ENCODE peak calls at places on chromosomes 4 and X, in six cellular contexts. H is mesendoderm, M is mesenchymal stem cell, R is H1, C is IMR-90, W is trophoblast cell. U is an unnamed sample.

GRCh38 chr4:118964891-118965411 is 76.3 kb downstream of the SYNPO2 start:
- DNase-seq in W (no peak), C (peak; percentile 70), R (no peak), M (peak; percentile 57), H (no peak), U (no peak)

GRCh38 chrX:24173115-24173847 is 23.8 kb downstream of the ZFX start:
- DNase-seq in M (peak; percentile 54), W (no peak), R (no peak), C (no peak), H (no peak), U (no peak)

GRCh38 chr4:119030536-119030890 is 105.1 kb upstream of the MYOZ2 start:
- DNase-seq in M (no peak), R (no peak), C (no peak), H (no peak), W (no peak), U (no peak)

GRCh38 chr4:176002007-176002623 is 63.5 kb upstream of the WDR17 start:
- DNase-seq in M (peak; percentile 37), H (peak; percentile 75), C (no peak), W (peak; percentile 14), R (peak; percentile 78), U (peak; percentile 43)

GRCh38 chr4:86586160-86586572 is 7.9 kb upstream of the PTPN13 start:
- DNase-seq in R (no peak), M (no peak), H (peak; percentile 72), C (no peak), W (peak; percentile 21), U (no peak)

GRCh38 chr4:22336822-22337221 is 179.0 kb downstream of the ADGRA3 start:
- DNase-seq in H (no peak), W (no peak), M (no peak), R (no peak), C (no peak), U (no peak)

GRCh38 chrX:46876901-46877300 is 35.3 kb upstream of the JADE3 start:
- DNase-seq in C (no peak), M (no peak), H (no peak), W (no peak), R (no peak), U (no peak)

GRCh38 chr4:165508372-165509120 is 129.7 kb downstream of the CPE start:
- DNase-seq in H (no peak), C (no peak), M (no peak), R (no peak), W (peak; percentile 79), U (no peak)

GRCh38 chr4:119834901-119835300 is 206.3 kb upstream of the PDE5A start:
- DNase-seq in M (peak; percentile 24), C (no peak), R (no peak), H (no peak), W (no peak), U (no peak)

GRCh38 chr4:5722328-5722727 is 11.3 kb downstream of the EVC start:
- DNase-seq in M (peak; percentile 49), H (no peak), R (no peak), C (peak; percentile 70), W (no peak), U (no peak)

GRCh38 chr4:1193206-1194027 is 21.0 kb upstream of the SPON2 start:
- DNase-seq in W (no peak), M (no peak), H (no peak), C (no peak), R (no peak), U (no peak)

GRCh38 chr4:151169223-151169622 is 69.8 kb downstream of the RPS3A start:
- DNase-seq in R (no peak), M (peak; percentile 97), C (peak; percentile 99), W (no peak), H (peak; percentile 20), U (peak; percentile 14)

GRCh38 chr4:174058846-174059245 is 224.6 kb downstream of the FBXO8 start:
- DNase-seq in C (no peak), H (no peak), W (no peak), M (peak; percentile 76), R (no peak), U (no peak)

GRCh38 chrX:10175317-10175871 is 18.6 kb downstream of the CLCN4 start:
- DNase-seq in W (peak; percentile 29), C (peak; percentile 77), M (peak; percentile 88), R (no peak), H (no peak), U (no peak)

GRCh38 chr4:151671541-151672059 is 89.2 kb downstream of the GATB start:
- DNase-seq in R (no peak), W (no peak), H (peak; percentile 86), M (peak; percentile 62), C (no peak), U (no peak)

GRCh38 chr4:145843148-145843547 is 95.5 kb downstream of the ZNF827 start:
- DNase-seq in C (peak; percentile 83), H (no peak), W (no peak), R (no peak), M (no peak), U (no peak)

GRCh38 chr4:3643518-3644433 is 111.6 kb upstream of the LRPAP1 start:
- DNase-seq in C (no peak), M (no peak), R (no peak), H (no peak), W (no peak), U (no peak)

GRCh38 chr4:19298998-19299397 is 952.7 kb upstream of the SLIT2 start:
- DNase-seq in C (peak; percentile 51), H (no peak), R (no peak), W (no peak), M (peak; percentile 78), U (no peak)

GRCh38 chr4:185108185-185108584 is 34.9 kb upstream of the SLC25A4 start:
- DNase-seq in M (no peak), H (peak; percentile 54), R (no peak), W (no peak), C (no peak), U (no peak)

GRCh38 chr4:69025191-69025998 is 70.9 kb upstream of the UGT2B7 start:
- DNase-seq in C (no peak), R (peak; percentile 47), H (peak; percentile 69), M (peak; percentile 18), W (no peak), U (peak; percentile 11)

GRCh38 chr4:42644897-42645296 is 12.0 kb downstream of the ATP8A1 start:
- DNase-seq in H (no peak), W (no peak), C (no peak), M (no peak), R (no peak), U (no peak)

GRCh38 chrX:124211312-124211942 is 121.0 kb upstream of the TEX13D start:
- DNase-seq in H (peak; percentile 62), M (peak; percentile 22), C (peak; percentile 3), R (no peak), W (peak; percentile 39), U (no peak)

GRCh38 chr4:144355809-144356757 is 215.6 kb upstream of the GYPA start:
- DNase-seq in H (peak; percentile 90), R (no peak), W (peak; percentile 55), M (peak; percentile 94), C (peak; percentile 78), U (peak; percentile 80)
- H2BK120ac ChIP-seq in H (peak overlapping the region; percentile 68), R (peak overlapping the region; percentile 70), W (no peak overlapping the region), M (no peak overlapping the region), C (no peak overlapping the region), U (no peak overlapping the region)

DNA sequence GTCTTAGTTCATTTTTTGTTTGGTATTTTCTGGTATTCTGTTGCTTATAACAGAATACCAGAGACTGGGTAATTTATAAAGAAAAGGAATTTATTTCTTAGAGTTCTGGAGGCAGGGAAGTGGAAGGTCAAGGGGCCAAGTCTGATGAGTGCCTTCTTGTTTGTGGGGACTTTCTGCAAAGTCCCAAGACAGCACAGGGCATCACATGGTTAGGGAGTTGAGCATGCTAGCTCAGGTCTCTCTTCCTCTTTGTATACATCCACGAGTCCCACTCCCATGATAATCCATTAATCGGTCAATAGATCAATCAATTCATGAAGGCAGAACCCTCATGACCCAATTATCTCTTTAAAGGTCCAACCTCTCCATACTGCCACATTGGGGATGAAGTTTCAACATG is 31.1 kb downstream of the IL13RA1 start:
- DNase-seq in H (no peak), M (no peak), W (no peak), R (no peak), C (no peak), U (no peak)
- H3K4me3 ChIP-seq in H (no peak overlapping the region), M (no peak overlapping the region), W (no peak overlapping the region), R (no peak overlapping the region), C (no peak overlapping the region), U (no peak overlapping the region)

GRCh38 chr4:78937837-78938236 is 1.4 kb downstream of the PAQR3 start:
- DNase-seq in H (peak; percentile 48), C (peak; percentile 16), M (peak; percentile 39), R (no peak), W (peak; percentile 61), U (no peak)

GRCh38 chr4:78938868-78939666 is at the start of gene PAQR3:
- DNase-seq in R (peak; percentile 91), H (peak; percentile 91), C (peak; percentile 76), M (peak; percentile 79), W (peak; percentile 91), U (peak; percentile 82)

GRCh38 chr4:78939667-78940008 is 400 bp upstream of the PAQR3 start:
- DNase-seq in H (no peak), M (no peak), W (no peak), C (peak; percentile 12), R (no peak), U (no peak)

GRCh38 chr4:78938474-78938867 is 767 bp downstream of the PAQR3 start:
- DNase-seq in C (no peak), H (no peak), M (peak; percentile 14), W (peak; percentile 4), R (no peak), U (no peak)

DNA sequence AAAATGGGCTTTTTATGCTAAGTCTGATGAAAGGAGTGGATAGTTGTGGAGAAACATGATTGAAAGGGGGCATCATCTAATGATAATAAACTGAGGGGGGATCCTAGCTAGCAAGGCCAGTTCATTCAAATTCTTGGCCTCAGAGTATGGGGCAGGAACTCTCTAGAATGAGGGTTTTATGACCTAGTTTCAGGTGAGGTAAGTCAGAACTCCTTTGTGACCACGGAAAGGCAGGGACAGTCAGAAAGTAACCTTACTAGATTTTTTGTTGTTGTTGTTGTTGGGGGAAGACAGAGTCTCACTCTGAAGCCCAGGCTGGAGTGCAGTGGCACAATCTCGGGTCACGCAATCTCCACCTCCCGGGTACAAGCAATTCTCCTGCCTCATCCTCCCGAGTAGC is 1.5 kb upstream of the PAQR3 start:
- DNase-seq in M (no peak), C (no peak), R (no peak), H (no peak), W (no peak), U (no peak)
- H3K4me2 ChIP-seq in M (no peak overlapping the region), C (no peak overlapping the region), R (no peak overlapping the region), H (no peak overlapping the region), W (no peak overlapping the region), U (no peak overlapping the region)

DNA sequence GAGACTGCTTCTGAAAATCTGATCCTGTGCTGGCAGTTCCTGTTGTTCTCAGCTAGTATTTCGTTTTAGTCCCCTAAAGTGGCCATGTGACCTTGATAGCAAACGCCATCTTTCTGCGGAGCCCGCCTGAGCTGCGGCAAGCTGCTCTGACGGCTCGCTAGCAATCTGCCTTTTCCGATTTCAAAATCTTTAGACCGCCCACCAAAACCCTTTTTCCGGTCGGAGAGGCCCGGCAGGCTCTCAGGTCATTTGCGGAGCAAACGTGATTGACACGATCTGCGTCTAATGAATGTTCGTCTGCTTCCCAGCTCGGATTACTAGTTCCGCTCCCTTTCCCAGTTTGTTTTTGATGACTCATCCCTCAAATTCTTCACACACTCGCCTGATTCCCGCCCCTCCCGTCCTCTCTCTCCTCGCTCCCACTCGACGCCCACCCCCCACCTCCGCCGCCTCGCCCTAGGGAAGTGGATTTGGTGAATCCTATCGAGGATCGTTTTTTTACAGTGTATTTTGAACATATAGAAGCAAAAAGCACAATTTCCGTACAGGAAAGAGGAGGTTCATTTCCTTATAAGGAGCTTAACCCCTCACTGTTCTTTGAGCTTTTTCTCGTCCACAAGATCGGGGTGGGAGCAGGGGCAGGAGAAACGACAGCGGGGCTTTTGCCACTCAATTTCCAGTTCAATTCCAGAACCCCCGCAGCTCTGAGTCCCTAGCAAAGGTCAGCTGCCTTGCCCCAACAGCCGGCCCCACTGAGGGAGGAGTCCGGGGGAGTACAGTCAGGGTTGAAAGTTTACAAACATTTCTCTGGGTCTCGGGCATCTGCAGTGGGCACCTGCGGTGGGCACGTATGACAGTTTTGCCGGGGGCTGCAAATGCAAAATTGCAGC is 37.5 kb downstream of the NLGN3 start:
- DNase-seq in C (peak; percentile 96), H (peak; percentile 99), R (peak; percentile 69), W (peak; percentile 92), M (peak; percentile 97), U (peak; percentile 87)
- H2BK120ac ChIP-seq in C (peak overlapping the region; percentile 75), H (peak overlapping the region; percentile 68), R (peak overlapping the region; percentile 4), W (peak overlapping the region; percentile 60), M (peak overlapping the region; percentile 85), U (no peak overlapping the region)

U was measured in neuronal stem cell.